ENCODE peak calls at places on chromosomes 1 and 21, in eight cellular contexts. I is body of pancreas; X is tibial nerve; A is progenitor cell of endocrine pancreas; Q is foreskin fibroblast; R is HCT116; O is A549; J is CD8-positive, alpha-beta memory T cell. Y is an unnamed sample.

GRCh38 chr1:16156848-16157495 is 1.1 kb upstream of the EPHA2 start:
- DNase-seq in O (no peak), I (no peak), R (no peak), J (no peak), A (no peak), Q (no peak), X (no peak), Y (no peak)

GRCh38 chr1:77539510-77540142 is 142.8 kb downstream of the ZZZ3 start:
- DNase-seq in I (no peak), O (peak; percentile 86), R (no peak), A (no peak), Q (peak; percentile 95), X (no peak), J (no peak), Y (no peak)

GRCh38 chr1:7379445-7379971 is 391.6 kb upstream of the VAMP3 start:
- DNase-seq in X (no peak), R (no peak), A (no peak), J (no peak), I (no peak), Q (peak; percentile 73), O (no peak), Y (no peak)

GRCh38 chr1:53093778-53094532 is 31.9 kb downstream of the PODN start:
- DNase-seq in I (no peak), O (no peak), X (no peak), R (no peak), J (no peak), Q (no peak), A (no peak), Y (no peak)

GRCh38 chr1:70314706-70315304 is 39.7 kb downstream of the ANKRD13C start:
- DNase-seq in Q (no peak), J (no peak), X (no peak), I (no peak), R (no peak), A (no peak), O (peak; percentile 4), Y (no peak)

GRCh38 chr1:174535207-174535606 is 87.4 kb downstream of the GPR52 start:
- DNase-seq in Q (peak; percentile 2), A (no peak), O (no peak), I (no peak), J (no peak), R (no peak), X (no peak), Y (no peak)

GRCh38 chr21:44301961-44302406 is 2.1 kb downstream of the PFKL start:
- DNase-seq in J (no peak), I (no peak), O (no peak), X (no peak), Q (no peak), A (no peak), R (no peak), Y (no peak)

GRCh38 chr1:39672551-39672947 is 642 bp upstream of the NT5C1A start:
- DNase-seq in I (no peak), Q (no peak), R (no peak), J (peak; percentile 53), O (no peak), X (no peak), A (no peak), Y (no peak)

GRCh38 chr21:26007911-26008579 is 162.5 kb downstream of the APP start:
- DNase-seq in R (no peak), J (no peak), Q (no peak), X (no peak), I (no peak), A (no peak), O (no peak), Y (no peak)

GRCh38 chr1:29986986-29987385 is 736.4 kb downstream of the MATN1 start:
- DNase-seq in X (no peak), I (no peak), O (no peak), R (no peak), J (no peak), A (no peak), Q (no peak), Y (no peak)

Y was measured in central memory CD4-positive, alpha-beta T cell.